ENCODE peak calls at places on chromosome 21, in eight cellular contexts. M is PC-3; J is H9; L is uterus; C is LoVo; I is activated naive CD4-positive, alpha-beta T cell treated with anti-CD3 and anti-CD28 coated beads, Interleukin-2, amount 10 ng/mL, durations not matched to agents 7 days and 5 days; V is BJ; P is amygdala. U is an unnamed sample.

GRCh38 chr21:33374080-33374873 is 28.9 kb upstream of the IFNGR2 start:
- DNase-seq in M (peak; percentile 90), J (peak; percentile 47), L (no peak), C (peak; percentile 63), I (peak; percentile 78), V (no peak), P (no peak), U (peak; percentile 73)

GRCh38 chr21:43966946-43967512 is 45.1 kb upstream of the TRAPPC10 start:
- DNase-seq in M (no peak), J (no peak), L (no peak), C (no peak), I (no peak), V (no peak), P (no peak), U (no peak)

GRCh38 chr21:26759731-26760130 is 85.5 kb downstream of the ADAMTS1 start:
- DNase-seq in M (no peak), J (no peak), L (no peak), C (no peak), I (no peak), V (no peak), P (no peak), U (no peak)

GRCh38 chr21:44592446-44593365 is at the start of gene KRTAP10-6:
- DNase-seq in M (no peak), J (peak; percentile 35), L (no peak), C (no peak), I (no peak), V (no peak), P (no peak), U (no peak)

GRCh38 chr21:44730951-44731579 is 19.7 kb upstream of the TSPEAR start:
- DNase-seq in M (no peak), J (no peak), L (no peak), C (no peak), I (peak; percentile 6), V (no peak), P (no peak), U (no peak)

GRCh38 chr21:21971384-21971783 is 973.2 kb downstream of the NCAM2 start:
- DNase-seq in M (peak; percentile 26), J (no peak), L (no peak), C (no peak), I (no peak), V (no peak), P (no peak), U (no peak)

GRCh38 chr21:41852151-41852928 is 26.8 kb downstream of the PRDM15 start:
- DNase-seq in M (no peak), J (no peak), L (no peak), C (no peak), I (no peak), V (no peak), P (no peak), U (no peak)

GRCh38 chr21:33308586-33309490 is 15.9 kb upstream of the IFNAR1 start:
- DNase-seq in M (no peak), J (no peak), L (no peak), C (no peak), I (no peak), V (no peak), P (no peak), U (no peak)

GRCh38 chr21:36791695-36792451 is 93.0 kb downstream of the SIM2 start:
- DNase-seq in M (no peak), J (no peak), L (no peak), C (no peak), I (no peak), V (no peak), P (no peak), U (no peak)

GRCh38 chr21:44511938-44512275 is 28.1 kb downstream of the KRTAP10-1 start:
- DNase-seq in M (no peak), J (no peak), L (no peak), C (no peak), I (no peak), V (no peak), P (no peak), U (no peak)

GRCh38 chr21:45122432-45123132 is 48.2 kb downstream of the ADARB1 start:
- DNase-seq in M (no peak), J (no peak), L (no peak), C (no peak), I (no peak), V (no peak), P (no peak), U (no peak)

GRCh38 chr21:44751799-44752636 is 40.6 kb upstream of the TSPEAR start:
- DNase-seq in M (no peak), J (no peak), L (no peak), C (no peak), I (no peak), V (no peak), P (no peak), U (no peak)

GRCh38 chr21:25578070-25578961 is 29.0 kb downstream of the MRPL39 start:
- DNase-seq in M (no peak), J (no peak), L (no peak), C (no peak), I (no peak), V (no peak), P (no peak), U (peak; percentile 72)

U was measured in activated CD4-positive, alpha-beta memory T cell treated with anti-CD3 and anti-CD28 coated beads for 36 hours.